ENCODE peak calls at places on chromosome 16, in five cellular contexts. S is fibroblast of mammary gland, Z is ovary, V is left ventricle myocardium inferior, T is AG09309. O is an unnamed sample.

GRCh38 chr16:86618431-86619262 is 40.3 kb downstream of the FOXL1 start:
- DNase-seq in V (no peak), Z (no peak), S (peak), T (no peak), O (no peak)

GRCh38 chr16:1486551-1487390 is 2.0 kb downstream of the PTX4 start:
- DNase-seq in T (no peak), Z (no peak), V (no peak), S (no peak), O (no peak)

GRCh38 chr16:81873843-81874752 is 95.0 kb downstream of the PLCG2 start:
- DNase-seq in V (peak), S (peak), T (no peak), Z (no peak), O (peak)

GRCh38 chr16:46591257-46591656 is 29.9 kb downstream of the SHCBP1 start:
- DNase-seq in V (no peak), T (no peak), S (no peak), Z (no peak), O (no peak)

GRCh38 chr16:65876624-65877023 is 489.9 kb upstream of the CDH5 start:
- DNase-seq in V (no peak), T (no peak), S (peak), Z (no peak), O (no peak)

GRCh38 chr16:56518435-56518834 is 1.4 kb downstream of the BBS2 start:
- DNase-seq in T (no peak), V (no peak), Z (no peak), S (peak), O (no peak)

GRCh38 chr16:3971706-3972105 is 91.2 kb upstream of the CREBBP start:
- DNase-seq in S (no peak), Z (no peak), T (no peak), V (no peak), O (no peak)

GRCh38 chr16:50665128-50665878 is 15.8 kb downstream of the SNX20 start:
- DNase-seq in V (peak), Z (peak), S (peak), T (peak), O (peak)

GRCh38 chr16:75096730-75097129 is 19.9 kb downstream of the LDHD start:
- DNase-seq in V (no peak), Z (no peak), T (no peak), S (no peak), O (no peak)

GRCh38 chr16:57043248-57043647 is 49.1 kb upstream of the CPNE2 start:
- DNase-seq in T (no peak), S (no peak), V (no peak), Z (no peak), O (no peak)

GRCh38 chr16:88856122-88856827 is 472 bp downstream of the GALNS start:
- DNase-seq in V (no peak), Z (peak), S (no peak), T (no peak), O (no peak)

GRCh38 chr16:87636050-87636684 is 33.9 kb downstream of the JPH3 start:
- DNase-seq in S (peak), Z (peak), T (peak), V (peak), O (peak)
- H3K4me3 ChIP-seq in S (no peak), Z (peak), T (no peak), V (peak), O (peak)

DNA sequence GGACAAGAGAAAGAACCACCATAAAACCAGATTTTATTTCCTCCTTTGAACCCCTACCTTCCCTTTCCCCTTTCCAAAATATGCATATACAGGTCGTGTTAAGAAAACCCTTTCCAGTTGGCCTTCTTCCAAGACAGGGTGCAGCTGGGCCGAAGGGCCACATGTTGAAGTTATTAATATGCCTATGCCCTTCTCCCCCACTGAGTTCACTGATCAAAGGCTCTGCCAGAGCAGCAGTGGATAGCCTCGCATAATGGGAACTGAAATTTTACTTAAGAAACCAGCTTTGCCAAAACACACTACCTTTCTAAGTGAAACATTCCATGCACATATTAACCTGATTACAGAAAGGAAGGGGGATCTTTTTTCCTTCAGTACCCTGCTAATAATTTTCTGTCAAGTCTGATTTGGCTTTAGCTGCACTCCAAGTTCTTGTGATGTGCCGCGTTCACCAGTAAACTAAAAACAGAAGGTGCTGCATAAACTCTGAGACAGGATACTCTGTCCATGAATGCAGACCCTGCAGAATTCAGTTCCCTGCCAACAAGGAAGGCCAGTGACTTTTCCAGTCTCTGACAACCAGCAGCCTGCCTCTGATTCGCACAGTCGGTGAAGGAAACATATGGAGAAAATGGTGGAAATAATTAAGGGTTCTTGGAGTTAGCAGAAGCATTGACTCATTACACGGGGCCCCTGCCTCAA is 283.9 kb downstream of the ZFHX3 start:
- DNase-seq in S (no peak), Z (no peak), V (no peak), T (no peak), O (no peak)
- H3K4me3 ChIP-seq in S (no peak), Z (no peak), V (no peak), T (no peak), O (no peak)

GRCh38 chr16:83682126-83682857 is 125.5 kb upstream of the HSBP1 start:
- DNase-seq in T (no peak), Z (no peak), S (no peak), V (no peak), O (no peak)

GRCh38 chr16:83682858-83683235 is 124.9 kb upstream of the HSBP1 start:
- DNase-seq in S (no peak), T (no peak), Z (no peak), V (no peak), O (no peak)

GRCh38 chr16:83686726-83687125 is 121.1 kb upstream of the HSBP1 start:
- DNase-seq in Z (no peak), V (no peak), T (no peak), S (no peak), O (no peak)

GRCh38 chr16:83689385-83689831 is 118.4 kb upstream of the HSBP1 start:
- DNase-seq in S (peak), Z (no peak), V (no peak), T (peak), O (no peak)

DNA sequence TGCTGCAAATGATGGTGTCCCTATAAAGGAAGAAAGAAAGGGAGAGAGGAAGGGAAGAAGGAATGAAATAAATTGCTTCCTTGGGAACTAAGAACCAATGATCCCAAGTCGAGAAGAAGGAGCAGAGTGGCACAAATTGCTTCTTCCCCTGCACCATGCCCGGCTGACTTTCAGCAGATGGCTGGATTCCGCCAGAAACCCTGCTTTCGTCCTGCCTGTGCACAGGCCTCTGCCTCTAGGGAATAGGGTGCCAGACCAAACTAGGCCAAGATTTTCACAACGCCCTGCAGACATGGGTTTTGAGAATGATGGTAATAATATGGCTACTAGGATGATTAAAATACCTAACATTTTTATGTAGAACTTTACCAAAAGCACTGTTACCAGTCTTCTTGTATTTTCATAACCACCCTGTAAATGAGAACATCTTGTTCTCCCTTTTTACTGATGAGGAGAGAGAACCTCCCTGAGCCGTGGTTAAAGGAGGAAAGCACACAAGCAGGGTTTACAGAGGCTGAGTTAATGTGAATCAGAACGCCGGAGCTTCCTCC is 122.1 kb upstream of the HSBP1 start:
- DNase-seq in T (no peak), S (no peak), V (no peak), Z (no peak), O (no peak)
- H3K4me3 ChIP-seq in T (no peak), S (no peak), V (no peak), Z (no peak), O (no peak)

DNA sequence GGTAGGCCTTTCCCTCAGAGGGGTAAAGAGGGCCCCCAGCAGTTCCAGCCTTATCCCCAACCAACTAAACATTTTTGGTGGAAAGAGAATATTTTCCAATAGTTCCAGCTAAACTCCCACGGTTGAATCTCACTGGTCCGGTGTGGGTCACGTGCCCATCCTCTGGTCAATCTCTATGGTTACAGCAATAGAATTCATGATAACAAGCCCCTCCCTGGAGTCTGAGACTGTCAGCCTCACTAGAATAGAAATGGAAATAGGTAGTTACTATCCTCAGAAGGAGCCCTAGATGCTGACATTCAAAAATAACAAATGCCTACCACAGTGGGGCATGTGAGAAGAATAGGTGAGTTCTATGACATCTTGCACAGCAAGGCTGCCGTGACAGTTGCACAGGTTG is 37.5 kb upstream of the LITAF start:
- DNase-seq in S (no peak), T (no peak), V (no peak), Z (no peak), O (no peak)
- H3K4me3 ChIP-seq in S (no peak), T (no peak), V (no peak), Z (no peak), O (no peak)

DNA sequence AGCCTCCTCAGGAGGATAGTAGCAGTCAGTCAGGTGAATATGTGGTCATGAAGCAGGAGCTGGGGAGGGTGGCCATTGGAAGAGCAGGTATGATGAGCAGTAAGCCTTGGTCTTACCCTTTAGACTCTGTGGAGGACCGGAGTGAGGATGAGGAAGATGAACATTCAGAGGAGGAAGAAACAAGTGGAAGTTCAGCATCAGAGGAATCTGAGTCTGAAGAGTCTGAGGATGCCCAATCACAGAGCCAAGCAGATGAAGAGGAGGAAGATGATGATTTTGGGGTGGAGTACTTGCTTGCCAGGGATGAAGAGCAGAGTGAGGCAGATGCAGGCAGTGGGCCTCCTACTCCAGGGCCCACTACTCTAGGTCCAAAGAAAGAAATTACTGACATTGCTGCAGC is 12.7 kb downstream of the SRCAP start:
- DNase-seq in T (no peak), Z (no peak), V (no peak), S (no peak), O (no peak)
- H3K4me3 ChIP-seq in T (no peak), Z (no peak), V (no peak), S (no peak), O (no peak)